ENCODE peak calls at places on chromosomes 4 and X, in six cellular contexts. One of them, this sample, is unnamed.

GRCh38 chr4:95304898-95305297 is 243.9 kb downstream of the UNC5C start:
- DNase-seq in spleen: no peak
- DNase-seq in tibial nerve: no peak
- DNase-seq in IMR-90: peak; percentile 7
- DNase-seq in right lobe of liver: no peak
- DNase-seq in esophagus squamous epithelium: no peak
- DNase-seq in this sample: no peak

GRCh38 chrX:113470166-113470565 is 629.5 kb upstream of the AMOT start:
- DNase-seq in spleen: no peak
- DNase-seq in tibial nerve: no peak
- DNase-seq in IMR-90: no peak
- DNase-seq in right lobe of liver: no peak
- DNase-seq in esophagus squamous epithelium: no peak
- DNase-seq in this sample: no peak

GRCh38 chr4:4918067-4918466 is 58.6 kb downstream of the MSX1 start:
- DNase-seq in spleen: no peak
- DNase-seq in tibial nerve: no peak
- DNase-seq in IMR-90: no peak
- DNase-seq in right lobe of liver: no peak
- DNase-seq in esophagus squamous epithelium: no peak
- DNase-seq in this sample: no peak

GRCh38 chr4:142600952-142601351 is 245.1 kb downstream of the INPP4B start:
- DNase-seq in spleen: no peak
- DNase-seq in tibial nerve: no peak
- DNase-seq in IMR-90: no peak
- DNase-seq in right lobe of liver: no peak
- DNase-seq in esophagus squamous epithelium: no peak
- DNase-seq in this sample: no peak

GRCh38 chrX:9352683-9353430 is 112.0 kb upstream of the TBL1X start:
- DNase-seq in spleen: peak; percentile 80
- DNase-seq in tibial nerve: no peak
- DNase-seq in IMR-90: peak; percentile 75
- DNase-seq in right lobe of liver: no peak
- DNase-seq in esophagus squamous epithelium: peak; percentile 11
- DNase-seq in this sample: peak; percentile 55

GRCh38 chrX:21745756-21746155 is 12.2 kb downstream of the SMPX start:
- DNase-seq in spleen: no peak
- DNase-seq in tibial nerve: peak; percentile 21
- DNase-seq in IMR-90: peak; percentile 25
- DNase-seq in right lobe of liver: peak; percentile 42
- DNase-seq in esophagus squamous epithelium: no peak
- DNase-seq in this sample: peak; percentile 68

GRCh38 chr4:142435599-142436235 is 410.4 kb downstream of the INPP4B start:
- DNase-seq in spleen: no peak
- DNase-seq in tibial nerve: no peak
- DNase-seq in IMR-90: no peak
- DNase-seq in right lobe of liver: no peak
- DNase-seq in esophagus squamous epithelium: no peak
- DNase-seq in this sample: no peak

GRCh38 chrX:149504226-149504914 is 736 bp downstream of the IDS start:
- DNase-seq in spleen: peak; percentile 88
- DNase-seq in tibial nerve: no peak
- DNase-seq in IMR-90: no peak
- DNase-seq in right lobe of liver: no peak
- DNase-seq in esophagus squamous epithelium: no peak
- DNase-seq in this sample: no peak

GRCh38 chr4:61427099-61427817 is 227.1 kb downstream of the ADGRL3 start:
- DNase-seq in spleen: no peak
- DNase-seq in tibial nerve: no peak
- DNase-seq in IMR-90: no peak
- DNase-seq in right lobe of liver: no peak
- DNase-seq in esophagus squamous epithelium: no peak
- DNase-seq in this sample: no peak

GRCh38 chr4:14916554-14917304 is 85.6 kb upstream of the CPEB2 start:
- DNase-seq in spleen: no peak
- DNase-seq in tibial nerve: no peak
- DNase-seq in IMR-90: peak; percentile 84
- DNase-seq in right lobe of liver: no peak
- DNase-seq in esophagus squamous epithelium: no peak
- DNase-seq in this sample: peak; percentile 64

GRCh38 chr4:1014395-1015167 is 3.2 kb downstream of the FGFRL1 start:
- DNase-seq in spleen: no peak
- DNase-seq in tibial nerve: no peak
- DNase-seq in IMR-90: no peak
- DNase-seq in right lobe of liver: no peak
- DNase-seq in esophagus squamous epithelium: no peak
- DNase-seq in this sample: no peak

GRCh38 chr4:13920111-13920875 is 292.8 kb upstream of the BOD1L1 start:
- DNase-seq in spleen: no peak
- DNase-seq in tibial nerve: no peak
- DNase-seq in IMR-90: peak; percentile 81
- DNase-seq in right lobe of liver: no peak
- DNase-seq in esophagus squamous epithelium: no peak
- DNase-seq in this sample: no peak

GRCh38 chrX:85379174-85379907 is at the start of gene POF1B:
- DNase-seq in spleen: no peak
- DNase-seq in tibial nerve: no peak
- DNase-seq in IMR-90: no peak
- DNase-seq in right lobe of liver: no peak
- DNase-seq in esophagus squamous epithelium: no peak
- DNase-seq in this sample: no peak

GRCh38 chr4:34720563-34720962 is 1523.8 kb downstream of the ARAP2 start:
- DNase-seq in spleen: no peak
- DNase-seq in tibial nerve: no peak
- DNase-seq in IMR-90: peak; percentile 24
- DNase-seq in right lobe of liver: no peak
- DNase-seq in esophagus squamous epithelium: no peak
- DNase-seq in this sample: no peak

GRCh38 chr4:76341063-76341462 is 34.5 kb downstream of the STBD1 start:
- DNase-seq in spleen: no peak
- DNase-seq in tibial nerve: no peak
- DNase-seq in IMR-90: peak; percentile 77
- DNase-seq in right lobe of liver: no peak
- DNase-seq in esophagus squamous epithelium: no peak
- DNase-seq in this sample: no peak

GRCh38 chr4:135277116-135277979 is 1075.8 kb upstream of the PABPC4L start:
- DNase-seq in spleen: no peak
- DNase-seq in tibial nerve: no peak
- DNase-seq in IMR-90: peak; percentile 77
- DNase-seq in right lobe of liver: no peak
- DNase-seq in esophagus squamous epithelium: no peak
- DNase-seq in this sample: no peak

GRCh38 chr4:41874873-41875272 is 60.4 kb upstream of the TMEM33 start:
- DNase-seq in spleen: no peak
- DNase-seq in tibial nerve: no peak
- DNase-seq in IMR-90: no peak
- DNase-seq in right lobe of liver: no peak
- DNase-seq in esophagus squamous epithelium: no peak
- DNase-seq in this sample: no peak

GRCh38 chr4:41877020-41877796 is 58.0 kb upstream of the TMEM33 start:
- DNase-seq in spleen: peak; percentile 39
- DNase-seq in tibial nerve: no peak
- DNase-seq in IMR-90: no peak
- DNase-seq in right lobe of liver: peak; percentile 84
- DNase-seq in esophagus squamous epithelium: no peak
- DNase-seq in this sample: no peak

GRCh38 chr4:41874398-41874797 is 60.8 kb upstream of the TMEM33 start:
- DNase-seq in spleen: peak; percentile 50
- DNase-seq in tibial nerve: no peak
- DNase-seq in IMR-90: no peak
- DNase-seq in right lobe of liver: no peak
- DNase-seq in esophagus squamous epithelium: no peak
- DNase-seq in this sample: no peak

GRCh38 chr4:41878170-41878941 is 56.9 kb upstream of the TMEM33 start:
- DNase-seq in spleen: peak; percentile 62
- DNase-seq in tibial nerve: no peak
- DNase-seq in IMR-90: no peak
- DNase-seq in right lobe of liver: no peak
- DNase-seq in esophagus squamous epithelium: no peak
- DNase-seq in this sample: peak; percentile 64

GRCh38 chr4:41873380-41874295 is 61.6 kb upstream of the TMEM33 start:
- DNase-seq in spleen: peak; percentile 57
- DNase-seq in tibial nerve: no peak
- DNase-seq in IMR-90: no peak
- DNase-seq in right lobe of liver: no peak
- DNase-seq in esophagus squamous epithelium: no peak
- DNase-seq in this sample: no peak
- H3K4me1 ChIP-seq in spleen: no peaks in the 10 kb centered on the region
- H3K4me1 ChIP-seq in tibial nerve: peaks cover 7% of the 10 kb centered on the region
- H3K4me1 ChIP-seq in IMR-90: no peaks in the 10 kb centered on the region
- H3K4me1 ChIP-seq in right lobe of liver: no peaks in the 10 kb centered on the region
- H3K4me1 ChIP-seq in esophagus squamous epithelium: peaks cover 7% of the 10 kb centered on the region
- H3K4me1 ChIP-seq in this sample: no peaks in the 10 kb centered on the region

DNA sequence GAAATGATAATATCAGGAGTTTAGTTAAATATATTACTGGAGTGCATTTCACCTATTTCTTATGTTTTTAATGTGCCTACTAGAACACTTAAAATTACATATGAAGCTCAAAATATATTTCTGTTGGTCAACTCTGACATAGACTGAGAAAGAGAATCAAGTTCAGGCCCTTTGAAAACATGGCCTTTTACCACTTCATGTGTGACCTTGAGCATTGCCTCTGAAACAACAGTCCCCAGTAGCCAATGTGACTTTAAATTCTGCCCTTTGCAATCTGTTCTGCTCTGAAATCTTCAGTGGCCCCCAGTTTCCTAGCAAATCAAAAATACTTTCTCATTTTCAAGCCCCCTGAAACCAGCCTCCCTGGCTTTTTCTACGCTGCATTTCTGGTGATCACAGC is 50.1 kb upstream of the TBC1D14 start:
- DNase-seq in spleen: no peak
- DNase-seq in tibial nerve: no peak
- DNase-seq in IMR-90: no peak
- DNase-seq in right lobe of liver: no peak
- DNase-seq in esophagus squamous epithelium: no peak
- DNase-seq in this sample: no peak
- H3K27ac ChIP-seq in spleen: peak overlapping the region; percentile 52
- H3K27ac ChIP-seq in tibial nerve: no peak overlapping the region
- H3K27ac ChIP-seq in IMR-90: no peak overlapping the region
- H3K27ac ChIP-seq in right lobe of liver: no peak overlapping the region
- H3K27ac ChIP-seq in esophagus squamous epithelium: no peak overlapping the region
- H3K27ac ChIP-seq in this sample: peak overlapping the region; percentile 43

DNA sequence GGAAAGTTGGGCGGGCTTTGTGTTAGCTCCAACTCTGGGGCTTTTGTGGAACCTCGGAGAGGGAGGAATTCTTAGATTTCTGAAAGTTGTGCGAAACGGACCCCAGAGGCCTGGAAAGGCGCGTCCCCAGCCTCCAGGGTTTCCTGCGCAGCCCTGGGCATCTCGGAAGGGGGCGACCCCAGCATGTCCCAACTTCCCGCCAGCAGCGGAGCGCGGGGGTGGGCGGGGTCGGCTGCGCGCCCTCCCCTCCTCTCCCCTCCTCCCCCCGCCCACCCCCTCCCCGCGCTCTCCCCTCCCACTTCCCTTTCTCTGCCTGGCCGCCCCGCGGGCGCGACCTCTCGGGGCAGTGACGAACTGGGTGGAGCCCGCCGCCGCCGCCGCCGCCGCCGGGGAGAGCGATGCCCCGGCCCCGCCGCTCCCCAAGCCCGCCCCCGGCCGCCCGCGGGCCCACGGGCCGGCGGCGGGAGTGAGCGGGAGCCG is 16.8 kb downstream of the PTTG2 start:
- DNase-seq in spleen: peak; percentile 97
- DNase-seq in tibial nerve: peak; percentile 60
- DNase-seq in IMR-90: peak; percentile 51
- DNase-seq in right lobe of liver: peak; percentile 89
- DNase-seq in esophagus squamous epithelium: peak; percentile 59
- DNase-seq in this sample: peak; percentile 75
- TF ChIP-seq POLR2A in spleen: no peak
- TF ChIP-seq POLR2A in tibial nerve: no peak
- TF ChIP-seq POLR2A in IMR-90: no peak
- TF ChIP-seq POLR2A in right lobe of liver: no peak
- TF ChIP-seq POLR2A in esophagus squamous epithelium: no peak
- TF ChIP-seq POLR2A in this sample: no peak

GRCh38 chr4:38076153-38076669 is 116.0 kb downstream of the PTTG2 start:
- DNase-seq in spleen: no peak
- DNase-seq in tibial nerve: no peak
- DNase-seq in IMR-90: no peak
- DNase-seq in right lobe of liver: no peak
- DNase-seq in esophagus squamous epithelium: no peak
- DNase-seq in this sample: no peak

GRCh38 chr4:38080061-38080531 is 119.9 kb downstream of the PTTG2 start:
- DNase-seq in spleen: no peak
- DNase-seq in tibial nerve: no peak
- DNase-seq in IMR-90: no peak
- DNase-seq in right lobe of liver: no peak
- DNase-seq in esophagus squamous epithelium: no peak
- DNase-seq in this sample: no peak

GRCh38 chr4:38080575-38080974 is 120.4 kb downstream of the PTTG2 start:
- DNase-seq in spleen: no peak
- DNase-seq in tibial nerve: no peak
- DNase-seq in IMR-90: no peak
- DNase-seq in right lobe of liver: no peak
- DNase-seq in esophagus squamous epithelium: no peak
- DNase-seq in this sample: no peak

GRCh38 chr4:38077791-38078489 is 117.7 kb downstream of the PTTG2 start:
- DNase-seq in spleen: no peak
- DNase-seq in tibial nerve: no peak
- DNase-seq in IMR-90: no peak
- DNase-seq in right lobe of liver: no peak
- DNase-seq in esophagus squamous epithelium: no peak
- DNase-seq in this sample: no peak

DNA sequence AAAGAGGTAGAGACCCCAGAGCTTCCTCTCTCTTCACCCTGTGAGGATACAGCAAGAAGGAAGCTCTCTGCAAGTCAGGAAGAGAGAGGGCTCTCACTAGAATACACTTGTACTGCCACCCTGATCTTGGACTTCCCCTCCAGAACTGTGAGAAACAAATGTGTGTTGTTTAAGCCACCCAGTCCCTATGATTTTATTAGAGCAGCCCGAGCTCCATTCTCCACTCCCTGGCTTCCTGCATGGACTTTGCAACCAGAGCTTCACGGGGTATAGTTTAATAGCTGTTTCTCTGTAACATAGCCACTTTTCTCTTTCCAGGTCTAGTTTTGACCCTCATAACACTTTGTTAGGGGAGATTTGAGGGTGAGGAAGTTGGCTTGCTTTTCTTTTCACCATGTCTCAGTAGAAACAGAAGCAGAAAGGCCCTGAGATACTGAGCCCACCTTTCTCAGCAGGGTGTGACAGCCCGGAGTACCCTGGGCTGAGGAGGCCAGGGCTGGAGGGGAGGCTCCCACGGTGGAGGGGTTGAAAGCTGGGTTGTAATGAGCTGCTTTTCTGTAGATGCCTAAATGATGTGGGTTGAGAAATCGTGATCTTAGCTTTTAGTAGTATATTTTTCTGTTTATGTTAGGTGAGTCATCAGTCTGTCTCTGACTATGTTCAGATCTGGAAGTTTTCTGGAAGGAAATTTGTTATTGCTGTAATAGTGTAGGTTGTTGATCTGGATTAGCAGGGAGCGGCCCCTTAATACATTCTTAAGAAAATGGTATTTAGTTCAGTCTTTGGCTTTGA is 118.6 kb downstream of the PTTG2 start:
- DNase-seq in spleen: no peak
- DNase-seq in tibial nerve: no peak
- DNase-seq in IMR-90: peak; percentile 94
- DNase-seq in right lobe of liver: no peak
- DNase-seq in esophagus squamous epithelium: no peak
- DNase-seq in this sample: no peak
- H3K4me1 ChIP-seq in spleen: no peaks in the 10 kb centered on the region
- H3K4me1 ChIP-seq in tibial nerve: peaks cover 57% of the 10 kb centered on the region
- H3K4me1 ChIP-seq in IMR-90: peaks cover 38% of the 10 kb centered on the region
- H3K4me1 ChIP-seq in right lobe of liver: no peaks in the 10 kb centered on the region
- H3K4me1 ChIP-seq in esophagus squamous epithelium: peaks cover 47% of the 10 kb centered on the region
- H3K4me1 ChIP-seq in this sample: peaks cover 38% of the 10 kb centered on the region

GRCh38 chr4:83258463-83258862 is 26.1 kb downstream of the COQ2 start:
- DNase-seq in spleen: no peak
- DNase-seq in tibial nerve: no peak
- DNase-seq in IMR-90: no peak
- DNase-seq in right lobe of liver: no peak
- DNase-seq in esophagus squamous epithelium: no peak
- DNase-seq in this sample: no peak
- H3K27ac ChIP-seq in spleen: no peak overlapping the region
- H3K27ac ChIP-seq in tibial nerve: no peak overlapping the region
- H3K27ac ChIP-seq in IMR-90: no peak overlapping the region
- H3K27ac ChIP-seq in right lobe of liver: no peak overlapping the region
- H3K27ac ChIP-seq in esophagus squamous epithelium: no peak overlapping the region
- H3K27ac ChIP-seq in this sample: no peak overlapping the region